ENCODE peak calls at places on chromosomes 4 and X, in four cellular contexts. F is endothelial cell, W is breast epithelium, X is choroid plexus epithelial cell. E is an unnamed sample.

GRCh38 chrX:45758319-45758718 is 557.6 kb upstream of the DIPK2B start:
- DNase-seq in W (no peak), X (peak), F (no peak), E (peak)

GRCh38 chrX:70013483-70014222 is 36.1 kb downstream of the AWAT2 start:
- DNase-seq in W (no peak), X (peak), F (no peak), E (no peak)

GRCh38 chr4:173511787-173512361 is 18.2 kb downstream of the HAND2 start:
- DNase-seq in X (no peak), W (no peak), F (no peak), E (no peak)

GRCh38 chr4:2066011-2066551 is 7.0 kb downstream of the NAT8L start:
- DNase-seq in X (no peak), W (no peak), F (no peak), E (no peak)

GRCh38 chr4:1571986-1572385 is 112.1 kb downstream of the FAM53A start:
- DNase-seq in W (no peak), F (no peak), X (no peak), E (no peak)

GRCh38 chr4:163161536-163162205 is 5.0 kb downstream of the NAF1 start:
- DNase-seq in F (no peak), X (peak), W (no peak), E (peak)

GRCh38 chr4:146407669-146408084 is 114.1 kb downstream of the SLC10A7 start:
- DNase-seq in W (no peak), F (no peak), X (peak), E (peak)

GRCh38 chr4:108940086-108941033 is 177.5 kb upstream of the ETNPPL start:
- DNase-seq in X (no peak), F (no peak), W (no peak), E (peak)

GRCh38 chr4:10461091-10461849 is 4.0 kb upstream of the ZNF518B start:
- DNase-seq in F (peak), X (peak), W (no peak), E (peak)

GRCh38 chrX:63050225-63050624 is 300.9 kb downstream of the SPIN4 start:
- DNase-seq in X (peak), W (no peak), F (no peak), E (no peak)

GRCh38 chr4:138741778-138742377 is 273.7 kb upstream of the NOCT start:
- DNase-seq in W (no peak), X (no peak), F (no peak), E (no peak)

GRCh38 chrX:8846271-8846670 is 45.1 kb upstream of the FAM9A start:
- DNase-seq in W (no peak), F (no peak), X (no peak), E (no peak)

GRCh38 chrX:48917139-48917980 is 1.5 kb downstream of the PIM2 start:
- DNase-seq in F (peak), W (peak), X (peak), E (peak)

DNA sequence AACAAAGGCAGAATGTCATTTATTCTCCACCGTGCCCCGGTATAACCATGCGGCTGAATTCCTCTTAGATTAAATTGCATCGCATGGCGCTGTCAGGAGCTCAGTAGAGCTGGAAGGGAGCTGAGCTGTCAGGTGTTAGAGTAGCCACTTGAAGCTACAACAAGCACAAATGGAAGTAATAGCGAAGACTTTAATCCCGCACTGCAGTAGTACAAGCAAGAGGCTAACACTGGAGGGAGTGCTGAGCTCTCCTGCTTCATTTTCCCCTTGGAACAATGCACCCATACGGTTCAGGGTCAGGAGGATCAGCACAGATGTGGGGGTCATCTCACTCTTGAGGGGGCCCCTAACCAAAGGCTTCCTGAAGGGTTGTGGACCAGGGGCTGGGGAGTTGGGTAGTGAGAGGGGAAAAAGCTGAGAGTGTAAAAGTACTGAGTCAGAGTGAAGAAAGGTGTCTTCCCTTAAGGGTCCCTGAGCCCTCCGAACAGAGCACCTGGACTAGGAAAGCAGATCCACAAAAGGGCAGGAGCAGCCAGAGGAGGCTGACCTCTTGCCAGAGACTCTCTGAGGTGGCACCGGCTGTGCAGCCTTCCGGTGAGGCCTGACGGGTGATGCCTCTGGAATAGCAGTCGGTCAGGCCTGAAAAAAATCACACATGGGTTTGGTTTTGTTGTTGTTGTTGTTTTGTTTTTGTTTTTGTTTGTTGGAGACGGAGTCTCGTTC is 36.0 kb upstream of the CBR4 start:
- DNase-seq in W (no peak), X (peak), F (no peak), E (no peak)
- TF ChIP-seq CTCF in W (no peak), X (peak), F (no peak), E (no peak)

GRCh38 chrX:129736491-129736890 is 2.3 kb upstream of the XPNPEP2 start:
- DNase-seq in W (no peak), X (no peak), F (no peak), E (no peak)

GRCh38 chrX:129737921-129738320 is 858 bp upstream of the XPNPEP2 start:
- DNase-seq in X (peak), F (no peak), W (no peak), E (peak)

GRCh38 chrX:129732857-129733256 is 5.9 kb upstream of the XPNPEP2 start:
- DNase-seq in W (no peak), X (no peak), F (no peak), E (no peak)

GRCh38 chrX:129731228-129731627 is 7.6 kb upstream of the XPNPEP2 start:
- DNase-seq in W (no peak), X (no peak), F (no peak), E (no peak)

DNA sequence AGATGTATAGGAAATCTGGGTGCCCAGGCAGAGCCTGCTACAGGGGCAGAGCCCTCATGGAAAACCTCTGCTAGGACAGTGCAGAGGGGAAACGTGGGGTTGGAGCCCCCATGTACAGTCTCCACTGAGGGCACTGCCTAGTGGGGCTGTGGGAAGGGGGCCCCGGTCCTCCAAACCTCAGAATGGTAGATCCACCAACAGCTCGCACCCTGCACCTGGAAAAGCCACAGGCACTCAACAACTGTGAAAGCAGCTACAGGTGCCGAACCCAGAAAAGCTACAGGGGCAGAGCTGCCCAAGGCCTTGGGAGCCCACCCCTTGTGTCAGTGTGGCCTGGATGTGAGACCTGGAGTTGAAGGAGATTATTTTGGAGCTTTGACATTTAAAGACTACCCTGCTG is 5.4 kb upstream of the XPNPEP2 start:
- DNase-seq in F (no peak), W (no peak), X (no peak), E (no peak)
- TF ChIP-seq CTCF in F (no peak), W (no peak), X (no peak), E (no peak)

DNA sequence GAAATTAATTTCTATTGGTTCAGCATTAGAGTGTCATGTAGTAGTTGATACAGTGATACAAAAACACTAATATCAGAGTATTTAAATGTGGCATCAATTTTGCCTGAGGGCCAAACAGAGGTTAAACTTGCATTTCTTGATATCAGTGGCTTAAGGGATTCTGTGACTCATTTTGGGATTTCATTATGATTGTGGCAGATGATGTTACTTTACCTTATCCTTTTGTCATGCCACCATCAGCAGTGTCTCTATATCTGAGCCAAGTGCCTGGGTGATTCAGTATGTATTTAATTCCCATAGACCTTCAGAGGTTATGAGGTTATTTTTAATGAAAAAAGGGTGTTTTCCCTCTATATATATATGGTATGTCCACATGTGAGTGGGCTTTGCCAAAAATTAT is 582.9 kb downstream of the ADGRL3 start:
- DNase-seq in F (no peak), W (no peak), X (no peak), E (peak)
- TF ChIP-seq CTCF in F (no peak), W (no peak), X (no peak), E (no peak)

GRCh38 chrX:68719904-68720614 is 72.6 kb downstream of the STARD8 start:
- DNase-seq in F (no peak), W (no peak), X (peak), E (no peak)
- TF ChIP-seq CTCF in F (peak), W (no peak), X (peak), E (peak)

DNA sequence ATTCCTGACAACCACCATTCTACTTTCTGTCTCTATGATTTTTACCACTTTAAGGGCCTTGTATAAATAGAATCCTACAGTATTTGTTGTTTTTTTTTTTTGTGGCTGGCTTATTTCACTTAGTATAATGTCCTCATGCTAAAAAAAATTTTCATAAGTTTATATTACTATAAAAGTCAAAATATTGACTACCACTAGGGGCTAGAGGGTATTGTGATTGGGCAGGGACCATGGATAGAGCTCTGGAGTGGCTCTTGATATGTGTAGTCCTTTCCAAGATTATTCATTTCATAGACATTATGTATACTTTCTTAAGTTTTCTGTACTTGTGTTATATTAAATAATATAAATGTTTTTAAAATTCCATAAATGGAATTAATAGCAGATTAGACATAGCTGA is 34.6 kb downstream of the MYOZ2 start:
- DNase-seq in W (no peak), F (no peak), X (no peak), E (no peak)
- TF ChIP-seq CTCF in W (no peak), F (no peak), X (no peak), E (no peak)

DNA sequence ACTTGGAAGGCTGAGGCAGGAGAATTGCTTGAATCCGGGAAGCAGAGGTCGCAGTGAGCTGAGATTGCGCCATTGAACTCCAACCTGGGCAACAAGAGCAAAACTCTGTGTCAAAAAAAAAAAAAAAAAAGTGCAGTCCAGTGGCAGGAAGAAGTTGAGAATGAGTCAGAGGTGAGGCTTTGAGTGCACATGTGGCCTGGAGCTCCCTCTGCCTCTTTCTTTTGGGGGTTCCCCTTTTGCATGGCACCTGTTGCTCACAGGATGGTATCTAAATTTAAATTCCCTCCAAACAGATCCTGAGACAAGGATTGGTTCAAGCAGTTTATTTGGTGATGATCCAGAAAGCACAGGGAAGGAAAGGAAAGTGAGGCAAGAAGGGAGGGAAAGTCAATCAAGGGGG is 151.4 kb upstream of the STX18 start:
- DNase-seq in X (peak), W (no peak), F (no peak), E (peak)
- TF ChIP-seq CTCF in X (peak), W (no peak), F (no peak), E (no peak)

GRCh38 chr4:88058295-88058694 is 50.9 kb downstream of the PKD2 start:
- DNase-seq in W (no peak), F (no peak), X (no peak), E (no peak)

GRCh38 chr4:88054909-88055308 is 47.5 kb downstream of the PKD2 start:
- DNase-seq in W (no peak), X (peak), F (peak), E (peak)

GRCh38 chr4:88059781-88060180 is 52.3 kb downstream of the PKD2 start:
- DNase-seq in W (no peak), X (no peak), F (peak), E (no peak)

DNA sequence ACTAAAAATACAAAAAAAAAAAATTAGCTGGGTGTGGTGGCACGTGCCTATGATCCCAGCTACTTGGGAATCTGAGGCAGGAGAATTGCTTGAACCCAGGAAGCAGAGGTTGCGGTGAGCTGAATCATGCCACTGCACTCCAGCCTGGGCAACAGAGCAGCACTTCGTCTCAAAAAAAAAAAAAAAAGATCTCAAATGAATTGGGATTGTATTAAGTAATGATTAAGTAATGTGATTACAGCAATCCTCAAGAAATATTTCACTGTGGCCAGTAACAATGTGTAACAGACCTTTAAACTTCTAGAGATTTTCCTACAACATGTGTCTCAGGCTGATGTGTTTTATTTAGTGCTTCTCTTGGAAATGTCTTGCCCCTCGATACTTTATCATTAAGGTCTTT is 46.8 kb downstream of the PKD2 start:
- DNase-seq in X (peak), F (no peak), W (no peak), E (no peak)
- TF ChIP-seq CTCF in X (no peak), F (no peak), W (no peak), E (no peak)

GRCh38 chr4:187993827-187994226 is 1.7 kb upstream of the ZFP42 start:
- DNase-seq in X (no peak), W (no peak), F (peak), E (no peak)
- TF ChIP-seq CTCF in X (peak), W (no peak), F (peak), E (no peak)

DNA sequence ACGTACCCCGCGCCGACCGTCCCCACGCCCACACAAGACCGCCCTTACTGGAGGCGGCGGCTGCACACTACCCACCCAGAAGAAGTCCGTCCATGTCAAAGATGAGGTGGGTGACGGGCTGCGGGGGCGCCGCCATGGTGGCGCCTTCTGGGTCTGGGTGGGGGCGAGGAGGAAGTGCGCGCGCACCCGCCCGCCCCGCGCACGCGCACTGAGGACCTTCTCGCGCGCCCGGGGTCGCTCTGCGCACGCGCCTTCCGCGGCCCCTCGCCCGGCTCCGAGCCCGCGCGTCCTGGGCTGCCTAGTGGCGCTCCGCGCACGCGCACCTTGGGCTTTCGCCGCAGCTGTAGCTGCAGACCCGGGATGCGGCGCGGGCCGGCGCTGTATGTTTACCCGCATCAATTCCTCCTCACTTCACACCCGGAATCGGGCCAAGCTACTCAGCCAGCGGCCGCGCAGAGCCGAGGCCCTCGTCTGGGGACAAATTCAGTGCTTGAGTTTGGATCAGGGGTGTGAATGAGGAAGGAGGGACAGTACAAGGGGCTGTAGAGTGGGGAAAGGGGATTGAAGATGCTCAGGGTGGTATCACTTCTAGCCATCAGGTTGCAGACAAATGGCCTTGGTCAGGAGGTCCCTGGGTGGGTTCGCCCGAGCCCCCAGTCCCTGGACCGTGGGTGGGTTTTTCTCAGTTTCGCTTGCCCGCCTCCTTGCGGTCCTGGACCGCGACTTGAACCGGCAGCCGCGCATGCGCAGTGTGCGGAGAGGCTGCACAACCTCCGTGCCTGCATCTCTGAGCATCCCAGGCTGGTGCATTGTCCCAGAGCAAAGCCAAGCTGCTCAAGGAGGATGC is at the start of gene PUDP:
- DNase-seq in F (peak), X (peak), W (peak), E (peak)
- TF ChIP-seq CTCF in F (no peak), X (peak), W (peak), E (no peak)

GRCh38 chr4:53508446-53508845 is 82.8 kb downstream of the LNX1 start:
- DNase-seq in F (no peak), W (no peak), X (peak), E (peak)
- TF ChIP-seq CTCF in F (no peak), W (no peak), X (no peak), E (no peak)